ENCODE peak calls at places on chromosomes 5 and 9, in six cellular contexts. A is A673, H is astrocyte of the spinal cord, L is epithelial cell of esophagus, R is dorsolateral prefrontal cortex, Y is osteoblast. Z is an unnamed sample.

GRCh38 chr5:180491496-180491895 is 2.7 kb upstream of the CNOT6 start:
- DNase-seq in L (no peak), A (peak), Y (no peak), R (no peak), H (no peak), Z (no peak)

GRCh38 chr5:119373449-119373858 is 17.6 kb downstream of the TNFAIP8 start:
- DNase-seq in L (no peak), Y (no peak), R (no peak), H (no peak), A (no peak), Z (no peak)

GRCh38 chr5:922745-923472 is 30.2 kb downstream of the TRIP13 start:
- DNase-seq in Y (no peak), L (no peak), H (no peak), R (no peak), A (no peak), Z (no peak)

GRCh38 chr5:175654807-175655206 is 3.1 kb upstream of the HRH2 start:
- DNase-seq in R (no peak), Y (no peak), H (no peak), A (no peak), L (no peak), Z (no peak)

GRCh38 chr5:145539201-145539600 is 295.9 kb downstream of the PRELID2 start:
- DNase-seq in A (no peak), R (no peak), L (no peak), H (no peak), Y (no peak), Z (no peak)

GRCh38 chr9:118761016-118761790 is 608.0 kb downstream of the BRINP1 start:
- DNase-seq in Y (no peak), H (no peak), A (no peak), R (no peak), L (no peak), Z (no peak)

GRCh38 chr5:96219580-96220281 is 213.3 kb downstream of the PCSK1 start:
- DNase-seq in L (peak), R (no peak), H (peak), Y (peak), A (no peak), Z (no peak)

GRCh38 chr9:23850242-23851023 is 24.4 kb upstream of the ELAVL2 start:
- DNase-seq in Y (no peak), A (no peak), R (no peak), L (peak), H (peak), Z (peak)

GRCh38 chr9:93300585-93301081 is 116.7 kb downstream of the WNK2 start:
- DNase-seq in R (peak), Y (peak), H (no peak), L (no peak), A (no peak), Z (no peak)

GRCh38 chr9:109241207-109241606 is 74.2 kb upstream of the FRRS1L start:
- DNase-seq in Y (no peak), L (no peak), H (no peak), A (no peak), R (no peak), Z (no peak)

DNA sequence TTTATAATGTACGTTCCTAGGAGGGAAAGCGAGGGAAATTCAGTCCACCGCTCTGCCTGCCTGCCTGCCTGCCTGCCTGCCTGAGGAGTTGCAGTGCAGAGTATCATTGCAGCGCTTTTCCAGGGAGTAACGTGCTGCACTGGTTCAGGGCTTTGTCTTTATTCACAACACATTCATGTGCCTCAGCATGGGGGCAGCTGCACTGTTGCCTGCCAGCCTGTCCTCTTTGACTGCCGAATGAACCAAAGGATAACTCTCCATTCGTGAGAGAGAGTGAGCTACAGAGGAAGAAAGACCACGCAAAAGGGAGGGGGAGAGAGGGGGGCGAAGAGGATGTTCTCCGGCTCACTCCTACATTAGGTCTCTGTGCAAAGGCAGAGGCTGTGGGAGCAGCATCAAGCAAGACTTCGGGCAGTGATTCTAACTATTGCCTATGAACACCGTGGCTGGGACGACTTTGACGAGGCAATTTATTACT is 791.2 kb downstream of the MAT2B start:
- DNase-seq in L (no peak), A (no peak), R (no peak), H (peak), Y (peak), Z (no peak)
- H3K4me3 ChIP-seq in L (no peak), A (no peak), R (no peak), H (peak), Y (peak), Z (no peak)

DNA sequence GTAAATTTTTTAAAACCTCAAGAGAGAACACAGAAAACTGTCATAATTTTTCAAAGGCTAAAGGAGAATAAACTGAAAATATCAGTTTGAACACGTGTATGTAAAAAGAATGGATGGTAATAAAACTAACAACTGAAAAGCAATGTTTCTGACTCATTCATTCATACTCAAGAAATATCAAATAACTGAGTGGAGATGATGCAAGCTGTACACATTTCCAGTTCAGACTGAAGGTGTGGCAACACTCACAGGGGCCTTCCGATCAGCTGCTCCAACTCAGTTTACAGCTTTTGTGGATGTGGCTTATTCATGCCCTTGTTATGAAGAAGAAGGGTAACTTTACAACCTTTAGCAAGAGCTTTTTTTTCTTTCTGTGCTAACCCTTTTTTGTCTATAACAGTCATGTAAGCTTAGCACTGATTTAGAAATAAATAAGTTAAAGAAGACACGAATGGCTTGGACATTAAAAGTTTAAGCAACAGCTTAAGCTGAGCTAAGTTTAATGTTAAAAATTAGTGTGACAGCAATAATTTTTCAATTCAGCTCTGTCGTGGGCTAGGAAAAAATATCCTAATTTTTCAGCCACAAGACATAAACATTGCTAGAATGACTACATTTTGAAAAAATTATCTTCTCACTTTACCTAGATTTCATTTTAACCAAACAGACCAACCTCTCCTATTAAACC is 453.5 kb downstream of the RAB3C start:
- DNase-seq in R (no peak), Y (peak), A (peak), L (peak), H (peak), Z (no peak)
- H3K4me3 ChIP-seq in R (no peak), Y (peak), A (peak), L (no peak), H (no peak), Z (no peak)

DNA sequence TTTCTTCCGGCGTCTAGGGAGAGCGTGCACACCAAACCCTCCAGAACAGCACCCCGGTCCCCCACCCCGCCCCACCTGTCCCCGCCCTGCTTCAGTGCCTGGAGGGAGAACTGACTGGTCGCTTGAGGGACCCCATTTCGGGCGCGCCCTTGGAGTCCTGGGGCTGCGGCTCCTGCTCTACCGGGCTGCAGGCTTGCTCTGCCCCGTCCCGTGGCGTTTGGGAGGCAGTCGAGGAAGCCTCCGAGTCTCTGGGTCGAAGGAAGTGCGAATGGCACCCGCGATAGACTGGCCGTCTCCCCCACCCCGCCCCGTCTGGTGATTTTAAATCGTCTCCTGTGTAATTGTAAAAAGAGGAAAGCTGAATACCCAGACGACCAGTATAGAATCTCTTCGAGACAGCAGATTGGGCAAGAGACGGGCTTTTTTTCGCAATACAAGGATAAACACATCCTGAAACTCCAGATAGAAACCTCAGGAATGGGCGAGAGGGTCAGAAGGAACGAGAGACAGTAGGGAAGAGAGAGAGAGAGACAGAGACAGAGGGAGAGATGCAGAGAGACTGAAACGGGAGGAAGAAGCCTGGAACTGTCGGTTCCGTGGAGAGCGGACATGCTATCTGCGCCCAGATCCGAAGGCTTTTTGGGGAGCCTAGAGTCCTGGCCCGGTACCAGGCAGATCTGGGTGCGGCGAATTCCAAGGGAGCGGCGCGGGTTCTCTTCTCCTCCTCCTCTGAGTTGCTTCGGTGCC is 9.9 kb downstream of the PRDM6 start:
- DNase-seq in A (no peak), L (peak), R (no peak), Y (peak), H (no peak), Z (no peak)
- H3K4me3 ChIP-seq in A (no peak), L (peak), R (no peak), Y (peak), H (no peak), Z (peak)

DNA sequence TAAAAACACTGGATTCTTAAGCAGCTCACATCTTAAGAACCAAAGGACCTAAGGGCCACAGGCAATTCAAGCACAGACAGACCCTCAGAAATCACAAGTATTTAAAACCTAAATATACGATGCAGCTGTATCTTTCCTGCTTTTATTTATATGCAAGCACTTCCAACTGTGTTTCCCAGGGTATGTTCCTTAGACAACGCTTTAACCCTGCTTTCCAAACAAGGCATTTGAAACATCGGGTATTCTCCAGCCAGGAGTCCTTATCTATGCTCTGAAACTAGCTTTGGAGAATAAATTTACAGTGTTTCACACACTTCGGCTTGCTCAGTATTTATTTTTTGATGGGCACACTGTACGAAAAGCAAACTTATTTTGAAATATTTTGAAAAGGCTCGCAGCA is 13.5 kb downstream of the NR6A1 start:
- DNase-seq in A (no peak), H (no peak), Y (no peak), R (no peak), L (no peak), Z (no peak)
- H3K4me3 ChIP-seq in A (no peak), H (no peak), Y (no peak), R (no peak), L (no peak), Z (no peak)

DNA sequence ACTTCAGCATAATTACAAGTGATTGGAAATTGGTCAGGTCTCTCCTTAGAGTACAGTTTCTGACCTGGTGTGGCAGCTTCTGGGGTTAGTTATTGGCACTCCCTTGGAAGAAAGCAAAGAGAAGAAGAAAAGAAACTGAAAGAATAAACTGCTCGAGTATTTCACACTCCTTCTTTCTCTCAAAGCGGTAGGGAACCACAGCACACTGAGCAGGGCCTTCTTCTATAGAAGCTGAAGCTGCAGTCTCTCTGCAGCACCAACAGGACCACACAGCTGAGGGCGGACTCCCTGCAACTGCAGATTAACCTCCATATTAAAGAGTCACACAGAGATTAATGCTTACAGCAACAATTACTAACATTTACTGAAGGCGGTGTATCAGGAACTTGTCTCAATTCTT is 152.0 kb downstream of the TRPM6 start:
- DNase-seq in Y (no peak), R (no peak), A (no peak), H (no peak), L (no peak), Z (no peak)
- H3K4me3 ChIP-seq in Y (no peak), R (no peak), A (no peak), H (no peak), L (no peak), Z (no peak)

GRCh38 chr5:151924564-151925395 is at the start of gene GLRA1:
- DNase-seq in R (no peak), L (peak), A (peak), Y (peak), H (peak), Z (peak)
- H3K4me3 ChIP-seq in R (no peak), L (no peak), A (no peak), Y (no peak), H (no peak), Z (no peak)

GRCh38 chr5:141851195-141851874 is 26.9 kb downstream of the PCDH1 start:
- DNase-seq in L (no peak), H (no peak), A (no peak), R (no peak), Y (peak), Z (no peak)
- H3K4me3 ChIP-seq in L (no peak), H (no peak), A (peak), R (no peak), Y (no peak), Z (no peak)

GRCh38 chr9:77599492-77599891 is 48.6 kb downstream of the GNA14 start:
- DNase-seq in L (no peak), R (no peak), H (no peak), Y (no peak), A (no peak), Z (no peak)
- H3K4me3 ChIP-seq in L (no peak), R (no peak), H (no peak), Y (no peak), A (no peak), Z (no peak)

DNA sequence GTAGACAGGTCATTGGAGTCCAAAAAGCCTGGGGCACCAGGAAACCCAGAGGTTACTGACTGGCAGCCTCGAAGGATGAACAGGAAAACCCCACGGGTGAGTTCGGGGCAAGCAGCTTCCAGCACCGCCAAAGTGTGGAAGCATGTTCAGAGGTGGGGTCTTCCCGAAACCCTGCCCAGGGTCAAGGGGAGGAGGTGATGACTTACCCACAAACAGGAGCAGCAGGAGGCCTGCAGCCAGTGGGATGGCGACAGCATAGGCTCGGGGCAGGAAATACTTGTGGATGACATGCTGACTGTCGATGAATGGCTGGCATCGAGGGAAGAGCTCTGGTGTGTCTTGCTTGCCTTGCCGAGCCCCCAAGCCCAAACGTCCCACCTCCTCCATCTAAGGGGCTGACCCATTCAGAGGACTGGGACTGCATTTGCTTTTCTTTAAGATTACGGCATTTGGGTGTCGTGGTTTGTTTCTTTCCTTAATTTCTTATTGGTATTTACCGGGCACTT is 1.3 kb downstream of the DPM2 start:
- DNase-seq in L (no peak), H (no peak), Y (peak), A (no peak), R (no peak), Z (no peak)
- H3K4me3 ChIP-seq in L (peak), H (peak), Y (peak), A (peak), R (peak), Z (peak)